ENCODE peak calls at places on chromosomes 16 and 17, in nine cellular contexts. Y, N, Z, D, C, P, M, L and X are unnamed samples.

GRCh38 chr17:18219016-18219415 is 6.4 kb upstream of the LLGL1 start:
- DNase-seq in N (no peak), Z (no peak), L (peak), D (no peak), P (no peak), C (peak), Y (no peak), M (no peak), X (no peak)

GRCh38 chr17:80584171-80584905 is 39.7 kb downstream of the RPTOR start:
- DNase-seq in Z (no peak), N (no peak), C (no peak), P (no peak), M (no peak), L (peak), D (peak), Y (no peak), X (no peak)

GRCh38 chr16:4649744-4650442 is 25.3 kb downstream of the MGRN1 start:
- DNase-seq in P (no peak), L (no peak), C (no peak), D (no peak), M (no peak), N (no peak), Z (no peak), Y (no peak), X (no peak)

GRCh38 chr16:64345142-64345541 is 776.7 kb downstream of the CDH11 start:
- DNase-seq in N (no peak), M (no peak), C (no peak), P (no peak), Y (no peak), L (no peak), Z (no peak), D (no peak), X (no peak)

GRCh38 chr17:76992911-76993310 is 124.7 kb downstream of the MGAT5B start:
- DNase-seq in N (no peak), P (no peak), C (no peak), Z (no peak), Y (no peak), L (no peak), D (no peak), M (no peak), X (no peak)

GRCh38 chr17:81487487-81488275 is 24.9 kb downstream of the ACTG1 start:
- DNase-seq in D (peak), C (peak), M (peak), L (peak), P (peak), N (peak), Z (peak), Y (peak), X (no peak)

GRCh38 chr17:31552568-31552967 is 161.1 kb downstream of the RAB11FIP4 start:
- DNase-seq in P (no peak), M (no peak), D (no peak), Z (no peak), C (no peak), L (no peak), Y (no peak), N (no peak), X (no peak)

GRCh38 chr17:28018439-28019070 is 23.9 kb upstream of the NLK start:
- DNase-seq in P (no peak), C (peak), L (peak), D (no peak), N (no peak), Z (no peak), Y (no peak), M (no peak), X (no peak)

GRCh38 chr17:58755577-58756245 is at the start of gene PPM1E:
- DNase-seq in D (peak), C (peak), P (no peak), N (peak), Y (peak), Z (peak), L (peak), M (no peak), X (no peak)

GRCh38 chr16:80569440-80570105 is 28.8 kb downstream of the DYNLRB2 start:
- DNase-seq in Y (no peak), P (no peak), Z (peak), D (peak), N (peak), C (peak), L (peak), M (no peak), X (no peak)

GRCh38 chr17:61235821-61236197 is 163.8 kb upstream of the TBX2 start:
- DNase-seq in Z (no peak), N (no peak), P (no peak), D (no peak), Y (no peak), L (peak), M (no peak), C (peak), X (no peak)

GRCh38 chr16:51994597-51994996 is 552.3 kb downstream of the TOX3 start:
- DNase-seq in M (no peak), Y (no peak), Z (no peak), L (no peak), D (no peak), P (no peak), N (no peak), C (peak), X (no peak)

GRCh38 chr16:68426355-68426652 is 22.0 kb downstream of the SMPD3 start:
- DNase-seq in P (no peak), C (peak), L (no peak), N (no peak), Y (no peak), M (no peak), Z (no peak), D (no peak), X (no peak)

GRCh38 chr17:73976676-73977521 is 226.6 kb upstream of the RPL38 start:
- DNase-seq in N (no peak), P (no peak), Y (no peak), L (peak), M (no peak), Z (no peak), D (no peak), C (no peak), X (no peak)

GRCh38 chr16:89565256-89565505 is 4.7 kb downstream of the RPL13 start:
- DNase-seq in P (no peak), C (no peak), N (no peak), L (no peak), M (no peak), Y (no peak), D (no peak), Z (no peak), X (no peak)

GRCh38 chr17:14730821-14731220 is 429.9 kb downstream of the HS3ST3B1 start:
- DNase-seq in Y (no peak), L (no peak), M (no peak), Z (no peak), P (no peak), N (no peak), C (no peak), D (no peak), X (no peak)

GRCh38 chr16:1758923-1759322 is 12.4 kb downstream of the NME3 start:
- DNase-seq in L (no peak), P (no peak), M (no peak), Y (no peak), D (no peak), Z (no peak), N (no peak), C (no peak), X (no peak)

GRCh38 chr17:51598824-51599223 is 338.5 kb downstream of the UTP18 start:
- DNase-seq in P (no peak), M (no peak), N (no peak), Y (no peak), D (no peak), L (no peak), C (no peak), Z (no peak), X (no peak)

DNA sequence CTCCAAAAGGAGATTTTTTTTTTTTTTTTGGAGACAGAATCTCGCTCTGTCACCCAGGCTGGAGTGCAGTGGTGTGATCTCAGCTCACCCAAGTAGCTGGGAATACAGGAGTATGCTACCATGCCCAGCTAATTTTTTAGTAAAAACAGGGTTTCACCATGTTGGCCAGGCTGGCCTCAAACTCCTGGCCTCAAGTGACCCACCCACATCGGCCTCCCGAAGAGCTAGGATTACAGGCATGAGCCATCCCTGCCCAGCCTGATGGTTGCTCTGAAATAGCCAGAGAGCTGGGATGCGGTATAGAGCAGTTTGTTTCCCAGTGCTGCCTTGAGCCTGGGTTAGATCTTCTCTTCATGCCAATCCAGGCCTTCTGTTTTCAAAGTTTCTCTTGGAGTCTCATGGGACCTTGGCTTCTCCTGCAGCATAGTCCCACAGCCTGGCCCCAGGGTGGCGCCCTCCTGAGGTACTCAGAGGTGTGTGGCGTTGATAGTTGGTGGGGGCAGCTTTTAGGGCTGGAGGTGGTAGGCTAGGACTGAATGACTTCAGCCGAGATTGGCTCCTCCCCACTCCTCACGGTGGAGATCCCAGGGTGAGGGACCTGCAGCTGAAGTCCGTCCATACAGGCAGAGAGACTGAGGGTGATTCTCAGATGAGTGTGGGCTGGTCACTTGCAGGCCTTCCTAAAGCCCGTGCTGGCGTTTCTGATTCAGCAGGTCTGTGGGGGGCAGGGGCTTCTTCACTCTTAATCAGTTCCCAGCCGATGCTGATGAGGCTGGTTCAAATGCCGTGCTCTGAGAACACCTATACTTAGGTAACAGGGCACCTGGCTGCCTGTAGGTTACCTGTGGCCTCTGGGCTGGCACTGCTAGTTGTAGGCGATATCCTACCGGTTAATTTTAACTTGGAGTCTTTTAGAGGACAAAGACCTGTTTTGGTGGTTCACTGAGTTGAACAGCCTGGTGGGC is 52.0 kb downstream of the TNFRSF13B start:
- DNase-seq in Y (no peak), C (no peak), N (no peak), Z (peak), D (peak), P (peak), M (peak), L (no peak), X (no peak)
- TF ChIP-seq CTCF in Y (no peak), C (no peak), N (no peak), Z (no peak), D (no peak), P (no peak), M (no peak), L (no peak), X (no peak)

DNA sequence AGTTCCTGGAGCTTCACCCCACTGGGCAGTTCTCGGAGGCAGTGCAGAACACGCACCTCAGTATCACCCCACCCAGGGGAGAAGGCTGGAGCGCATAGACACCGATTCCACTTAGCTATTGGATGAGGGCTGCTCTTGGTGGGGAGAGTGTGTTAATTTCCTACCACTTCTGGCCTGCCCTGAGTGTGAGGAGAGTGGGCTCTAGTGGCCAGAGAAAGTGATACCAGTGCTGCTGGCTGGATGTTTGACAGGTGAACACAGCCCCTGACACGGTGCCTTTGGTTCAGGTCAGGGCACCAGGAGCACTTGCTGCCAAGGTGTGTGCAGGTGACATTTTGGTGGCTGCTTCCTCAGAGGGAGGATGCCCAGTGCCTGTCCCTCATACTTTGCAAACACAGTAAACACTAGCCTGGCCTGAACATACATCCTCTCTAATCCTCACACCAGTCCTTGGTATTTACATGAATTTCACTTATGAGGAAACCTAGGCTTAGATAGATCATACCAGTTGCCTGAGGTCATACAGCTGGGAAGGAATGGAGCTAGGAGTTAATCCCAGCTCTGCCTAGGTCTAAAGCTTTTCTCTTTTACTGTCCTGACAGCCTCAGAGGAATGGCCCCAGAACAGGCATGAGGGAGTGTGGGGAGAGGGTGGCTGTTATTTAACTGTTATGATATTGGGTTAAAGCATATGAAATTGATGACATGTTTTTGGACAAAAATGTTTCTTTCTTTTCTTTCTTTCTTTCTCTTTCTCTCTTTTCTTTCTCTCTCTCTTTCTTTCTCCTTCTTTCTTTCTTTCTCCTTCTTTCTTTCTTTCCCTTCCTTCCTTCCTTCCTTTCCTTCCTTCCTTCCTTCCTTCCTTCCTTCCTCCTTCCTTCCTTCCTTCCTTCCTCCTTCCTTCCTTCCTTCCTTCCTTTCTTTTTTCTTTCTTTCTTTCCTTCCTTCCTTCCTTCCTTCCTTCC is 21.0 kb upstream of the ITGAX start:
- DNase-seq in C (peak), N (peak), L (peak), P (no peak), Y (no peak), M (no peak), Z (peak), D (peak), X (no peak)
- TF ChIP-seq CTCF in C (peak), N (peak), L (peak), P (peak), Y (no peak), M (no peak), Z (peak), D (peak), X (no peak)

GRCh38 chr17:75318615-75319222 is 29.5 kb upstream of the SLC25A19 start:
- DNase-seq in C (no peak), M (no peak), P (no peak), Z (no peak), D (no peak), L (no peak), N (no peak), Y (no peak), X (no peak)

GRCh38 chr17:75318211-75318610 is 29.0 kb upstream of the SLC25A19 start:
- DNase-seq in D (no peak), M (no peak), C (no peak), Z (no peak), N (no peak), L (no peak), P (no peak), Y (no peak), X (no peak)

GRCh38 chr17:75323043-75323591 is 33.9 kb upstream of the SLC25A19 start:
- DNase-seq in P (peak), C (peak), D (peak), M (peak), Y (peak), Z (peak), N (peak), L (peak), X (peak)

GRCh38 chr17:75319818-75320691 is 30.8 kb upstream of the SLC25A19 start:
- DNase-seq in Y (no peak), L (peak), D (peak), M (no peak), Z (peak), N (peak), C (peak), P (no peak), X (no peak)

GRCh38 chr17:75321506-75321905 is 32.3 kb upstream of the SLC25A19 start:
- DNase-seq in Z (no peak), C (no peak), L (no peak), Y (no peak), D (no peak), M (no peak), P (no peak), N (no peak), X (no peak)
- TF ChIP-seq CTCF in Z (no peak), C (no peak), L (no peak), Y (no peak), D (no peak), M (no peak), P (no peak), N (no peak), X (no peak)

GRCh38 chr17:67079481-67079880 is 35.1 kb downstream of the CACNG1 start:
- DNase-seq in C (no peak), Y (no peak), P (no peak), M (no peak), Z (no peak), D (no peak), L (no peak), N (no peak), X (no peak)

GRCh38 chr17:67080804-67081203 is 36.5 kb downstream of the CACNG1 start:
- DNase-seq in Z (no peak), N (no peak), C (no peak), M (no peak), P (no peak), D (peak), L (no peak), Y (no peak), X (no peak)

GRCh38 chr17:67085406-67085805 is 41.1 kb downstream of the CACNG1 start:
- DNase-seq in M (no peak), N (no peak), C (no peak), Z (no peak), D (no peak), L (no peak), Y (no peak), P (no peak), X (no peak)

GRCh38 chr17:67078292-67078691 is 33.9 kb downstream of the CACNG1 start:
- DNase-seq in C (no peak), Y (no peak), Z (no peak), M (no peak), P (no peak), L (no peak), N (no peak), D (no peak), X (no peak)

GRCh38 chr17:67082110-67082509 is 37.8 kb downstream of the CACNG1 start:
- DNase-seq in D (peak), Z (peak), P (no peak), M (no peak), L (no peak), N (peak), Y (no peak), C (no peak), X (no peak)
- TF ChIP-seq CTCF in D (peak), Z (peak), P (no peak), M (no peak), L (no peak), N (no peak), Y (no peak), C (no peak), X (no peak)

DNA sequence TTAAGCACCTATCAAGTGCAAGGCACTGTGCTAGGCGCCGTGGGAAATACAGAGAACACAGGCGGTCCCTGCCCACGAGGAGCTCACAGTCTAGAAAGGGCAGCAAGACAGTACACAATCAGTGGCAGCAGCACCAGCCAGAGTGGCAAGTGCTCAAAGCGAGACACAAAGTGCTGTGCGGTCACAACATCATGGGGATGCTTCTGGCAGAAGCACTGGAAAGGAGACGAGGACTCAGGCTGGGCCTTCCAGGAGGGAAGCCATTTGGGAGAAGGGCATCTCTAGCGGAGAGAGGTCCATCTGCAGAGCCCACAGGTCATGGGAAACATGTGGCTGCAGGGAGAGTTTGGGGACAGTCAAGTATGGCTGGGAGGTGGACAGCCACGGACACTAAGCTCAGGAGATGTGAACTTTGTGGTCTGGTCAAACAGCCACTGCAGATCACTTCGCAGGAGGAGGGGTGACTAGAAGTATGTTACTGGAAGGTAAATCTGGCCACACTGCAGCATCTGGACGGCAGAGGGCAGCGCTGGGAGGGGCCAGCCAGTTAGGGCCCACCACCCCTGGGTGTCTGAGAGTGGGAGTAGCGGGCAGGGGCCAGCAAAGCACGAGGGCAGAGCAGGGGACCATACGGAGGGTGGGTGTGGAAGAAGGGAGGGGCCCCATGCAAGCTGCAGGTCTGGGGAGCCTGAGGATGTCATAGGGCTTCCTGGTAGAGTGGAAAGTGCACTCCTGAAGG is 71.1 kb downstream of the N4BP1 start:
- DNase-seq in D (no peak), P (no peak), Z (no peak), C (no peak), M (no peak), N (no peak), L (no peak), Y (no peak), X (no peak)
- TF ChIP-seq CTCF in D (no peak), P (no peak), Z (peak), C (peak), M (no peak), N (no peak), L (peak), Y (no peak), X (peak)

GRCh38 chr16:53654946-53655345 is 48.7 kb downstream of the RPGRIP1L start:
- DNase-seq in P (no peak), Z (no peak), C (no peak), L (no peak), D (no peak), N (peak), M (no peak), Y (no peak), X (no peak)

DNA sequence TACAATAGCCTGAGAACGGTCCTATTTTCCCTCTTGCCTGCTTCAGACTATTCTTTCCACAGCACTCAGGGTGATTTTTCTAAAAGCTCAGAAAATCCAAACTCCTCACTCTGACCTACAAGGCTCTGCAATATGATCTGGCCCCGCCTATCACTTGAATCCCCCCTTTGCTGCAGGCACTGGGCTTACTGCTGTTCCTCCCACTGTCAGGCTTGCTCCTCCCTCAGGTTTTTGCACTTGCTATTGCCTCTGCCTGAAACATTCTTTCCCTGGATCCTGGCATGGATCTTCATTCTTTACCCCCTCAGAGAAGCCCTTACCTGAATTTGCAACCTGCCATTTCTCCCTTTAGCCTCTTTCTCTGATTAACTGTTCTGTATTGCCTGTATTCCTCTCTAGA is 52.3 kb downstream of the RPGRIP1L start:
- DNase-seq in M (no peak), Y (no peak), Z (no peak), L (peak), C (no peak), P (no peak), N (no peak), D (no peak), X (no peak)
- TF ChIP-seq CTCF in M (no peak), Y (no peak), Z (no peak), L (no peak), C (no peak), P (no peak), N (no peak), D (no peak), X (no peak)

GRCh38 chr17:35255316-35255715 is 12.4 kb downstream of the SLFN5 start:
- DNase-seq in C (no peak), L (no peak), D (no peak), Z (no peak), Y (no peak), M (no peak), N (no peak), P (no peak), X (no peak)

GRCh38 chr17:35257080-35257701 is 14.3 kb downstream of the SLFN5 start:
- DNase-seq in D (no peak), Y (no peak), M (no peak), P (no peak), Z (no peak), C (peak), N (no peak), L (peak), X (no peak)

GRCh38 chr17:35254107-35254802 is 11.4 kb downstream of the SLFN5 start:
- DNase-seq in M (peak), P (peak), L (peak), Y (no peak), N (no peak), C (peak), Z (no peak), D (no peak), X (peak)

GRCh38 chr17:35259001-35259400 is 16.1 kb downstream of the SLFN5 start:
- DNase-seq in Z (no peak), C (no peak), Y (no peak), D (no peak), M (no peak), L (no peak), N (no peak), P (no peak), X (no peak)

GRCh38 chr17:35256629-35257028 is 13.8 kb downstream of the SLFN5 start:
- DNase-seq in Z (no peak), D (no peak), P (no peak), L (no peak), C (no peak), M (no peak), N (no peak), Y (no peak), X (no peak)
- TF ChIP-seq CTCF in Z (no peak), D (no peak), P (no peak), L (no peak), C (no peak), M (no peak), N (no peak), Y (no peak), X (no peak)

GRCh38 chr16:85717393-85718152 is 28.8 kb upstream of the GINS2 start:
- DNase-seq in C (peak), P (peak), N (peak), Y (peak), D (peak), Z (peak), M (peak), L (peak), X (peak)
- TF ChIP-seq CTCF in C (peak), P (peak), N (peak), Y (peak), D (peak), Z (peak), M (peak), L (peak), X (peak)